ENCODE peak calls at places on chromosomes 5 and 9, in eight cellular contexts. P is spleen, Z is H1, N is tibial nerve, L is heart left ventricle, E is HCT116, V is Peyer's patch, O is IMR-90. X is an unnamed sample. For H3K36me3, the result is how much of the 10 kb centered on the place peaks cover.

GRCh38 chr5:126676195-126676624 is 75.5 kb downstream of the PHAX start:
- DNase-seq in P (no peak), Z (peak), N (peak), L (no peak), E (peak), V (peak), O (peak), X (peak)

GRCh38 chr5:173984218-173984617 is 4.8 kb upstream of the C5orf47 start:
- DNase-seq in P (no peak), Z (peak), N (no peak), L (no peak), E (peak), V (no peak), O (peak), X (no peak)

GRCh38 chr9:114278881-114279570 is 43.9 kb upstream of the ORM1 start:
- DNase-seq in P (peak), Z (peak), N (no peak), L (peak), E (peak), V (no peak), O (peak), X (no peak)

GRCh38 chr5:54495027-54495426 is 22.5 kb upstream of the SNX18 start:
- DNase-seq in P (no peak), Z (no peak), N (no peak), L (no peak), E (no peak), V (no peak), O (no peak), X (no peak)

GRCh38 chr9:32879335-32879734 is 96.0 kb downstream of the TMEM215 start:
- DNase-seq in P (no peak), Z (no peak), N (no peak), L (no peak), E (no peak), V (no peak), O (no peak), X (no peak)

GRCh38 chr5:62578540-62578939 is at the start of gene LRRC70:
- DNase-seq in P (no peak), Z (no peak), N (no peak), L (no peak), E (no peak), V (no peak), O (peak), X (no peak)

GRCh38 chr5:93620487-93621339 is 37.7 kb downstream of the NR2F1 start:
- DNase-seq in P (peak), Z (peak), N (no peak), L (peak), E (peak), V (peak), O (peak), X (peak)

GRCh38 chr9:114677418-114677817 is 4.6 kb downstream of the TEX48 start:
- DNase-seq in P (no peak), Z (no peak), N (no peak), L (no peak), E (peak), V (no peak), O (peak), X (no peak)

GRCh38 chr5:147482426-147483196 is 27.3 kb downstream of the DPYSL3 start:
- DNase-seq in P (no peak), Z (no peak), N (peak), L (no peak), E (no peak), V (no peak), O (no peak), X (no peak)

GRCh38 chr9:93577045-93577939 is 908 bp downstream of the PHF2 start:
- DNase-seq in P (peak), Z (no peak), N (no peak), L (peak), E (no peak), V (no peak), O (no peak), X (no peak)

GRCh38 chr5:35780236-35780635 is 76.5 kb upstream of the IL7R start:
- DNase-seq in P (no peak), Z (no peak), N (no peak), L (no peak), E (no peak), V (no peak), O (no peak), X (no peak)

GRCh38 chr9:125674981-125675973 is 31.7 kb downstream of the MAPKAP1 start:
- DNase-seq in P (no peak), Z (no peak), N (no peak), L (no peak), E (peak), V (no peak), O (peak), X (no peak)

GRCh38 chr9:90029996-90030395 is 425.2 kb downstream of the GADD45G start:
- DNase-seq in P (no peak), Z (no peak), N (no peak), L (no peak), E (no peak), V (no peak), O (no peak), X (no peak)

GRCh38 chr9:129422843-129423700 is 197.8 kb downstream of the C9orf50 start:
- DNase-seq in P (peak), Z (no peak), N (no peak), L (no peak), E (no peak), V (no peak), O (peak), X (no peak)

GRCh38 chr9:15725953-15726352 is 173.1 kb downstream of the CCDC171 start:
- DNase-seq in P (no peak), Z (no peak), N (no peak), L (no peak), E (no peak), V (no peak), O (no peak), X (no peak)

GRCh38 chr9:124684140-124684539 is 87.0 kb downstream of the NR6A1 start:
- DNase-seq in P (no peak), Z (no peak), N (no peak), L (peak), E (no peak), V (no peak), O (no peak), X (no peak)

GRCh38 chr5:17374973-17375844 is 122.8 kb upstream of the TAF11L2 start:
- DNase-seq in P (no peak), Z (peak), N (no peak), L (no peak), E (no peak), V (no peak), O (peak), X (no peak)

DNA sequence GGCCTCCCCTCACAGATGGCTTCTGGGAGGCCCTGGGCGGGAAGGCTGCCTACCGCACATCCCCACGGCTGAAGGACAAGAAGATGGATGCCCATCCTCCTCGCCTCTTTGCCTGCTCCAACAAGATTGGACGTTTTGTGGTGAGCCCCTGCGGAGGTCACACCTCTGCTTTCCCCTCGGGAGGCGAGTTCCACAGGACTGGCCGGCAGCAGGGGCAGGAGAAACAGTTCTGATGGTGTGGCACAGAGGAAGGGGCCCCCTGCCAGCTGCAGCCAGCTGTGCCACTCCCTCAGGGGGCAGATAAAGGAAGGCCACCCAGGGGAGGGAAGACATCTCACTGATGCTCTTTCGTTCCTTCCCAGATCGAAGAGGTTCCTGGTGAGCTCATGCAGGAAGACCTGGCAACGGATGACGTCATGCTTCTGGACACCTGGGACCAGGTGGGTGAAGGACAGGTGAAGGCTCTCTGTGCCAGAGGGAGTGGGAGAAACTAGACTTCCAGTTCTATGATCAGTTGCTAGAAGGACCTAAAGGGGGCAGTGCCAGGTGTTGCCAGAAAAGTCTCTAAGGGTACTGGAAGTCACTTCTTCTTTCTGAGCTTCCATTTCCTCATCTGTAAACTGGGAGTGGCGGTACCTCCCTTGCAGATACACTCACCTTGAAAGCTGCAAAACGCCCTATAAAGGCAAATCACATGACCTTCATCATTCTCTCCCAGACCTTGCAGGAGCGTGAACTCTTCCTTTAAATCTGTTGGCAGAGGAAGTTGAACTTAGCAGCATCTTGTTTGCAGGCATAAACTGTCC is 41.0 kb downstream of the STOM start:
- DNase-seq in P (no peak), Z (no peak), N (no peak), L (no peak), E (no peak), V (no peak), O (no peak), X (peak)
- H3K36me3 ChIP-seq in P (half or more), Z (under half), N (under half), L (half or more), E (under half), V (under half), O (half or more), X (under half)

GRCh38 chr9:122004589-122004988 is 88.5 kb downstream of the TTLL11 start:
- DNase-seq in P (no peak), Z (no peak), N (no peak), L (no peak), E (no peak), V (no peak), O (no peak), X (no peak)
- TF ChIP-seq POLR2A in P (no peak), Z (no peak), N (no peak), L (no peak), E (no peak), V (no peak), O (no peak), X (no peak)

GRCh38 chr5:100590867-100591266 is 55.7 kb downstream of the FAM174A start:
- DNase-seq in P (no peak), Z (no peak), N (no peak), L (no peak), E (no peak), V (no peak), O (no peak), X (no peak)

GRCh38 chr5:100595152-100595811 is 60.1 kb downstream of the FAM174A start:
- DNase-seq in P (no peak), Z (no peak), N (no peak), L (peak), E (no peak), V (no peak), O (peak), X (no peak)

GRCh38 chr5:100600289-100600994 is 65.3 kb downstream of the FAM174A start:
- DNase-seq in P (no peak), Z (no peak), N (no peak), L (no peak), E (no peak), V (no peak), O (no peak), X (no peak)

DNA sequence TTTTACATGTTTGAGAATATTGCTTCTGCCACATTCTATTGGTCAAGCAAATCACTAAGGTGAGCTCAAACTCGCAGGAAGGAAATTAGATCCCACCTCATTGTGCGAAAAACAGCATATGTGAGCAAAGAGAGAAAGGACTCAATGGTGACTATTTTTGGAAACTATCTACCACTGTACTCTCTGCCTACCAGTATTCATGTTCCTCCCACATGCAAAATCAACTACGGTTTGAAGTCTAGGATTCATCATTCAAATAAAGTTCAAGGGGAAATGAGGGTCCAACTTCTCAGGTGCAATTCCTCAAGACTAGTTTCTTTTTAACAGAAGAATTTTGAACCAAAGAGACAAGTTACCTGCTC is 60.6 kb downstream of the FAM174A start:
- DNase-seq in P (no peak), Z (no peak), N (no peak), L (no peak), E (no peak), V (no peak), O (no peak), X (no peak)
- H3K4me3 ChIP-seq in P (no peak), Z (no peak), N (no peak), L (no peak), E (no peak), V (no peak), O (peak), X (no peak)

GRCh38 chr5:142143878-142144277 is 35.3 kb downstream of the NDFIP1 start:
- DNase-seq in P (no peak), Z (no peak), N (no peak), L (no peak), E (peak), V (no peak), O (peak), X (no peak)
- H3K36me3 ChIP-seq in P (half or more), Z (under half), N (under half), L (half or more), E (under half), V (under half), O (under half), X (under half)

DNA sequence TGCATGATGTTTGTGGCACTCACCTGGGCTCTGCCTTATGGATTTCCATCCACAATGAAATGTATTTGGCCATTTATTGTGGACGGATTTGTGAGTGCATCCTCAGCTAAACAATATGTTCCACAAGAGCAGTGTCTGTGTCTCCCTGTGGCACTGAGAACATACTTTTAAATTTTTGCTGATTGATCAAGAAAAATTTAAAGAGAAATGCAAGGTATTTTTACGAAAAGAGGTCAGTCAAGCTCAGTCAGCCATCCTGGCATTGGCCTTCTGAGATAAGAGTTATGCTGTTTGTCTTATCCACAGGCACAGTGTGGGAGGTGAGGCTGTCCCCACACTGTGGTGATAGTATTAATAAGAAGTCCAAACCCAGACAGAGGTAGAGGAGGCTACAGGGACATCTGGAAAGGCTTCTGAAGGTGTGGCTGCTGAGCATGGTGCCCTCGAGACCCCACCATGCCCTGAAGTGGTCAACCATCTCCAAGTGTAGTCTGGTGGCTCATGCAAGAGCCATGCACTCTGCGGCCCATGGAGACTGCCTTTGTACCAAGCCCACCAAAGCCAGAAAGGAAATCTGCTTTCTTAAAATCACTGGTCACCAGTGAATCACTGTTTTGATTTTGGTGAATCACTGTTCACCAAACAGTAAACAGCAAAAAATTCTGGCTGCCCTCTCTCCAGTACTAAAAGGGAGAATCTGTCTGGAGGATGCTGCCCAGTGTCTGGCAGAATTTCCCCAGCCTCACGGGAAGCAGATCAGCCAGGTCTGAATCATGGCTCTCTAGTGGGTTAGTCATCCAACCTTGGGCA is 28.8 kb downstream of the SPOCK1 start:
- DNase-seq in P (no peak), Z (no peak), N (peak), L (no peak), E (no peak), V (no peak), O (peak), X (peak)
- TF ChIP-seq POLR2A in P (no peak), Z (no peak), N (no peak), L (no peak), E (no peak), V (no peak), O (no peak), X (no peak)

DNA sequence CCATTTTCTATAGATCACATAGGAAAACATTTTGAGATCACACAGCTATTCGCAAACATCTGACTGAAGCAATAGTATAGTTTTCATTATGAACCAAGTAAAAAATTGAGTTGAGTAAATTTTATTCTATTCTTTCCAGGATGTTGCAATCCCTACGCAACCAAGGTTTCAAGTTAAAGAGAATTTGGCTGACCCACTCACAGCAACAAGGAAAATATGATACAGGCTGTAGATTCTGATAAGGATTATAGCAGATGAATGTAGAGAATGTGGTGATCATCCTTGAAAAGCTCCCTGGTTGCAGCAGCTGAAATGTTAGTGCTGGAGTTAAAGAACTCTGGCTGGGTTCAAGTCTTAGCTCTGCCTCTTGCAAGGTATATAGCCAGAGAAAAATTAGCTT is 4.7 kb downstream of the ABCA1 start:
- DNase-seq in P (no peak), Z (peak), N (no peak), L (no peak), E (no peak), V (no peak), O (peak), X (no peak)
- H3K4me3 ChIP-seq in P (no peak), Z (no peak), N (no peak), L (no peak), E (no peak), V (no peak), O (no peak), X (no peak)

X was measured in testis.